ENCODE peak calls at places on chromosomes 11 and 22, in nine cellular contexts. C is breast epithelium; X is stomach; Y is body of pancreas; I is kidney; P is endodermal cell; V is left ventricle myocardium inferior; Q is naive thymus-derived CD4-positive, alpha-beta T cell; H is adipocyte. M is an unnamed sample. For H3K4me1 and H3K36me3, the result is how much of the 10 kb centered on the place peaks cover.

GRCh38 chr22:39471421-39472141 is 14.8 kb downstream of the MGAT3 start:
- DNase-seq in C (no peak), X (no peak), Y (no peak), I (no peak), P (no peak), V (no peak), Q (no peak), H (peak), M (no peak)

GRCh38 chr11:63532799-63533475 is 3.7 kb upstream of the PLAAT4 start:
- DNase-seq in C (no peak), X (no peak), Y (no peak), I (no peak), P (no peak), V (no peak), Q (no peak), H (no peak), M (no peak)

GRCh38 chr11:11659567-11660341 is 37.9 kb upstream of the GALNT18 start:
- DNase-seq in C (no peak), X (no peak), Y (no peak), I (no peak), P (no peak), V (no peak), Q (no peak), H (no peak), M (no peak)

GRCh38 chr11:10201343-10201742 is 92.7 kb downstream of the SBF2 start:
- DNase-seq in C (no peak), X (no peak), Y (no peak), I (no peak), P (no peak), V (no peak), Q (no peak), H (no peak), M (no peak)

GRCh38 chr11:8087185-8087584 is 6.2 kb downstream of the TUB start:
- DNase-seq in C (no peak), X (no peak), Y (no peak), I (no peak), P (peak), V (no peak), Q (no peak), H (no peak), M (no peak)

GRCh38 chr11:125102544-125102943 is 8.9 kb downstream of the TMEM218 start:
- DNase-seq in C (no peak), X (no peak), Y (no peak), I (no peak), P (no peak), V (no peak), Q (no peak), H (no peak), M (no peak)

GRCh38 chr11:118623291-118623655 is 15.9 kb downstream of the PHLDB1 start:
- DNase-seq in C (peak), X (no peak), Y (peak), I (peak), P (no peak), V (no peak), Q (no peak), H (peak), M (no peak)

GRCh38 chr11:29251738-29252137 is 765.1 kb downstream of the KCNA4 start:
- DNase-seq in C (no peak), X (no peak), Y (no peak), I (no peak), P (no peak), V (no peak), Q (no peak), H (no peak), M (no peak)

GRCh38 chr11:124970925-124971324 is 16.9 kb downstream of the CCDC15 start:
- DNase-seq in C (no peak), X (no peak), Y (no peak), I (no peak), P (peak), V (no peak), Q (no peak), H (no peak), M (no peak)

GRCh38 chr11:132060546-132060945 is 690.1 kb downstream of the NTM start:
- DNase-seq in C (no peak), X (no peak), Y (no peak), I (no peak), P (no peak), V (no peak), Q (no peak), H (no peak), M (no peak)

GRCh38 chr11:128904872-128905344 is 13.8 kb downstream of the KCNJ5 start:
- DNase-seq in C (no peak), X (no peak), Y (peak), I (no peak), P (peak), V (peak), Q (no peak), H (peak), M (peak)

GRCh38 chr11:15308840-15309239 is 194.1 kb downstream of the INSC start:
- DNase-seq in C (no peak), X (no peak), Y (no peak), I (no peak), P (no peak), V (no peak), Q (no peak), H (no peak), M (no peak)

GRCh38 chr11:37544491-37544890 is 946.5 kb upstream of the RAG2 start:
- DNase-seq in C (no peak), X (no peak), Y (no peak), I (no peak), P (no peak), V (no peak), Q (no peak), H (no peak), M (no peak)

GRCh38 chr11:61864814-61865775 is 26.2 kb downstream of the FADS3 start:
- DNase-seq in C (no peak), X (no peak), Y (no peak), I (no peak), P (no peak), V (no peak), Q (no peak), H (no peak), M (no peak)

GRCh38 chr22:17077255-17077654 is 7.5 kb upstream of the IL17RA start:
- DNase-seq in C (no peak), X (no peak), Y (no peak), I (no peak), P (no peak), V (no peak), Q (no peak), H (peak), M (no peak)

GRCh38 chr11:43955381-43956118 is 13.1 kb downstream of the C11orf96 start:
- DNase-seq in C (no peak), X (no peak), Y (no peak), I (no peak), P (no peak), V (no peak), Q (no peak), H (no peak), M (no peak)

GRCh38 chr11:112999518-112999917 is 38.3 kb downstream of the NCAM1 start:
- DNase-seq in C (no peak), X (no peak), Y (no peak), I (no peak), P (no peak), V (no peak), Q (no peak), H (no peak), M (no peak)

GRCh38 chr11:35237860-35238715 is 99.1 kb downstream of the CD44 start:
- DNase-seq in C (no peak), X (peak), Y (no peak), I (no peak), P (peak), V (no peak), Q (no peak), H (peak), M (peak)

GRCh38 chr22:20015971-20016733 is 471 bp downstream of the ARVCF start:
- DNase-seq in C (no peak), X (peak), Y (no peak), I (peak), P (peak), V (no peak), Q (no peak), H (peak), M (peak)

GRCh38 chr22:49751968-49752597 is 75.6 kb downstream of the BRD1 start:
- DNase-seq in C (no peak), X (no peak), Y (no peak), I (peak), P (no peak), V (peak), Q (no peak), H (no peak), M (no peak)

GRCh38 chr11:113603277-113604059 is 102.6 kb downstream of the TMPRSS5 start:
- DNase-seq in C (no peak), X (no peak), Y (no peak), I (no peak), P (no peak), V (peak), Q (no peak), H (no peak), M (no peak)

GRCh38 chr11:1498262-1498661 is 11.7 kb upstream of the MOB2 start:
- DNase-seq in C (no peak), X (no peak), Y (no peak), I (peak), P (no peak), V (no peak), Q (no peak), H (no peak), M (no peak)
- H3K4me1 ChIP-seq in C (under half), X (half or more), Y (under half), I (under half), P (under half), V (half or more), Q (under half), H (under half), M (under half)

GRCh38 chr11:130449246-130449990 is 973 bp downstream of the ADAMTS15 start:
- DNase-seq in C (no peak), X (no peak), Y (no peak), I (no peak), P (peak), V (no peak), Q (no peak), H (peak), M (no peak)
- H3K4me3 ChIP-seq in C (peak), X (peak), Y (no peak), I (peak), P (peak), V (peak), Q (no peak), H (peak), M (peak)

DNA sequence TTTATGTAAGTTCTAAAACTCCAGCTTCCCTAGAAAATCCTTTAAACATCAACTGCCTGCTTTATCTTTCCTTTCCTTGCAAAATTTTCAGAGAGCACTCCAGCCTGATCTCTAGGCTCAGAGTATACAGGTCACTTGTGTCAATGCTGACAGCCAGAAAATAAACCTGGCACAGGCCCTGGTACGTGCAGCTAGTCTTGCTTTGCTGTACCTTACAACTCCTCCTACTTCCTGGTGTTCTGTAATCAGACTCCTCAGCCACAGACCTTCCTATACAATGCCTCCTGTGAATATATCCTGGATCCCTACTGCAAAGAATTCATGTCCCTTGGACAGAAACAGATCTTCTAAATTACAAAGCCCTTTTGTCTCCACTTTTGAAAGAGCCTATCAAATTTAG is 24.2 kb upstream of the TMEM123 start:
- DNase-seq in C (peak), X (peak), Y (peak), I (no peak), P (no peak), V (peak), Q (peak), H (no peak), M (peak)
- H3K36me3 ChIP-seq in C (under half), X (under half), Y (under half), I (under half), P (under half), V (under half), Q (under half), H (under half), M (under half)

GRCh38 chr11:66082936-66083698 is 13.0 kb downstream of the PACS1 start:
- DNase-seq in C (no peak), X (no peak), Y (peak), I (no peak), P (no peak), V (no peak), Q (no peak), H (peak), M (no peak)
- H3K4me1 ChIP-seq in C (under half), X (half or more), Y (half or more), I (under half), P (under half), V (half or more), Q (half or more), H (under half), M (under half)

GRCh38 chr11:69293819-69294505 is at the start of gene MYEOV:
- DNase-seq in C (no peak), X (peak), Y (no peak), I (peak), P (peak), V (no peak), Q (no peak), H (peak), M (peak)
- H3K4me3 ChIP-seq in C (no peak), X (no peak), Y (no peak), I (no peak), P (no peak), V (no peak), Q (no peak), H (no peak), M (no peak)

GRCh38 chr22:41885576-41885975 is 29.3 kb downstream of the SHISA8 start:
- DNase-seq in C (no peak), X (no peak), Y (no peak), I (no peak), P (no peak), V (no peak), Q (no peak), H (no peak), M (no peak)
- H3K36me3 ChIP-seq in C (under half), X (half or more), Y (under half), I (under half), P (half or more), V (half or more), Q (under half), H (half or more), M (under half)

GRCh38 chr11:17406818-17407149 is 18.3 kb upstream of the KCNJ11 start:
- DNase-seq in C (no peak), X (no peak), Y (no peak), I (peak), P (no peak), V (no peak), Q (no peak), H (no peak), M (no peak)
- H3K4me1 ChIP-seq in C (under half), X (under half), Y (under half), I (under half), P (under half), V (under half), Q (under half), H (under half), M (under half)

DNA sequence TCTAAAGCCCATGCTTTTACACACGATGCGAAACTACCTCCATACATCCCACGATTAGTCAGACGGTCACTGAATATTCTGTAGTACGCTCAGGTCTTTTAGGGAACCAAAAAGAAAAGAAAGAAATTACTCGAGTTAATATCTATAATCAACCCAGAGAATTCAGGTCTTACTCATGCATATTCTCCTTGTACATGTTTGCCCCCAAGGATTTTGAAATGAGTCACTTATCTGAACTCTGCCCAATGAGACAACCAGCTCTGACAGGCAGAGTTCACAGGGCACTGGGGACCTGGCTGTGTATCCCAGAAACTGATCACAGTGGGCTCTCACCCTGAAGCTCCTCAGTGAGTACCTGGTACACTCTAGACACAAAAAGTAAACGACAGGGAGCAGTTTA is 29.2 kb downstream of the RASSF10 start:
- DNase-seq in C (no peak), X (no peak), Y (no peak), I (no peak), P (no peak), V (no peak), Q (no peak), H (no peak), M (no peak)
- H3K4me3 ChIP-seq in C (no peak), X (no peak), Y (no peak), I (no peak), P (no peak), V (no peak), Q (no peak), H (no peak), M (no peak)

DNA sequence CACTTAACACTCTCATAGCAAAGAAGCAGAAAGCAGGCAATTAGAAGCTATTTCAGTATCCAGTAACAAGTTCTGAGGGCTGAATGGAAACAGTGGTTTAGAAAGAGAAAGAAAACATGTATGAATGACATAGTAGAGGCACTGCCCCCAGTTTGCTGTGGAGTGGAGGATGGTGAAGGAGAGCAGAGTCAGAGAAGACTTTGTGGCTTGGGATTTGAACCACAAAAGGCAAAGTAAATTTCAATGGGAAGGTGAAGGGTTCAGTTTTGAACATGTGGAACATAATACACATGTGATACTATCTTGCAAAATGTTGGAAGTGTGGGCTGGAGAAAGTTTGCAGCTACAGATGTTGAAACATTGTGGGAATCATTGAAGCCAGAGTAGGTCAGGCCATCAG is 81.4 kb downstream of the SNX19 start:
- DNase-seq in C (no peak), X (no peak), Y (no peak), I (no peak), P (no peak), V (no peak), Q (no peak), H (peak), M (no peak)
- H3K36me3 ChIP-seq in C (under half), X (under half), Y (under half), I (under half), P (under half), V (under half), Q (under half), H (under half), M (under half)

GRCh38 chr11:93757924-93758865 is 16.7 kb downstream of the C11orf54 start:
- DNase-seq in C (no peak), X (no peak), Y (no peak), I (no peak), P (no peak), V (no peak), Q (no peak), H (no peak), M (no peak)

GRCh38 chr11:93751001-93751400 is 9.5 kb downstream of the C11orf54 start:
- DNase-seq in C (no peak), X (no peak), Y (no peak), I (no peak), P (no peak), V (no peak), Q (no peak), H (no peak), M (no peak)

GRCh38 chr11:93756748-93757147 is 15.3 kb downstream of the C11orf54 start:
- DNase-seq in C (no peak), X (no peak), Y (no peak), I (no peak), P (no peak), V (no peak), Q (no peak), H (no peak), M (no peak)

GRCh38 chr11:93753241-93753640 is 11.8 kb downstream of the C11orf54 start:
- DNase-seq in C (no peak), X (no peak), Y (no peak), I (no peak), P (no peak), V (no peak), Q (no peak), H (no peak), M (no peak)
- H3K4me1 ChIP-seq in C (under half), X (under half), Y (under half), I (under half), P (under half), V (under half), Q (under half), H (under half), M (under half)

M was measured in mucosa of descending colon.